ENCODE peak calls at places on chromosome 1, in eight cellular contexts. D is iris pigment epithelial cell; P is cerebellar cortex; E is fibroblast of lung; T is EL; Q is body of pancreas; S is activated T-helper 9 cell treated with anti-CD3 and anti-CD28 coated beads, Interleukin-2, amount 50 U/mL, for 16 hours; C is T47D. B is an unnamed sample.

GRCh38 chr1:118866330-118866729 is 121.8 kb downstream of the TBX15 start:
- DNase-seq in D (no peak), P (no peak), E (no peak), T (peak), Q (no peak), S (no peak), C (no peak), B (no peak)

GRCh38 chr1:45359882-45360513 is 19.8 kb upstream of the MUTYH start:
- DNase-seq in D (peak), P (peak), E (peak), T (peak), Q (peak), S (peak), C (peak), B (peak)

GRCh38 chr1:77671836-77672235 is 10.6 kb downstream of the ZZZ3 start:
- DNase-seq in D (peak), P (no peak), E (peak), T (peak), Q (no peak), S (no peak), C (peak), B (no peak)

GRCh38 chr1:112788561-112788960 is 73.4 kb upstream of the PPM1J start:
- DNase-seq in D (peak), P (no peak), E (peak), T (no peak), Q (no peak), S (no peak), C (no peak), B (no peak)

GRCh38 chr1:226649780-226650179 is 89.3 kb downstream of the ITPKB start:
- DNase-seq in D (no peak), P (peak), E (peak), T (peak), Q (no peak), S (no peak), C (peak), B (peak)

GRCh38 chr1:147640553-147641165 is 29.7 kb downstream of the ACP6 start:
- DNase-seq in D (peak), P (peak), E (peak), T (peak), Q (peak), S (peak), C (peak), B (peak)

GRCh38 chr1:98661544-98662353 is at the start of gene SNX7:
- DNase-seq in D (peak), P (peak), E (peak), T (peak), Q (peak), S (no peak), C (peak), B (peak)

GRCh38 chr1:156476501-156477298 is 23.9 kb downstream of the MEF2D start:
- DNase-seq in D (peak), P (no peak), E (peak), T (peak), Q (no peak), S (no peak), C (no peak), B (peak)

GRCh38 chr1:245969274-245969673 is 537.8 kb downstream of the SMYD3 start:
- DNase-seq in D (peak), P (no peak), E (peak), T (peak), Q (no peak), S (no peak), C (no peak), B (no peak)

GRCh38 chr1:201147396-201148015 is 6.8 kb downstream of the TMEM9 start:
- DNase-seq in D (no peak), P (no peak), E (no peak), T (no peak), Q (no peak), S (no peak), C (no peak), B (no peak)

GRCh38 chr1:203338335-203339036 is 12.4 kb downstream of the FMOD start:
- DNase-seq in D (peak), P (peak), E (peak), T (peak), Q (peak), S (peak), C (peak), B (peak)

GRCh38 chr1:74771913-74772515 is 39.1 kb downstream of the TYW3 start:
- DNase-seq in D (peak), P (peak), E (peak), T (peak), Q (peak), S (no peak), C (peak), B (peak)

GRCh38 chr1:207004931-207005830 is 27.4 kb downstream of the C1orf116 start:
- DNase-seq in D (peak), P (peak), E (peak), T (peak), Q (peak), S (peak), C (peak), B (peak)

GRCh38 chr1:207825719-207826556 is 74.1 kb downstream of the CD46 start:
- DNase-seq in D (peak), P (no peak), E (peak), T (peak), Q (peak), S (peak), C (peak), B (no peak)

GRCh38 chr1:230090194-230090711 is 23.2 kb downstream of the GALNT2 start:
- DNase-seq in D (peak), P (no peak), E (peak), T (peak), Q (no peak), S (no peak), C (peak), B (no peak)

GRCh38 chr1:5956022-5956830 is 36.0 kb downstream of the NPHP4 start:
- DNase-seq in D (no peak), P (no peak), E (no peak), T (no peak), Q (no peak), S (no peak), C (no peak), B (no peak)

B was measured in ACHN.